ENCODE peak calls at places on chromosomes 11 and 22, in four cellular contexts. W is progenitor cell of endocrine pancreas, G is neural progenitor cell, J is neural crest cell. U is an unnamed sample.

GRCh38 chr11:115132829-115133228 is 371.4 kb downstream of the CADM1 start:
- DNase-seq in W (no peak), G (no peak), J (no peak), U (no peak)

GRCh38 chr11:125110996-125111340 is 458 bp downstream of the TMEM218 start:
- DNase-seq in W (no peak), G (no peak), J (no peak), U (no peak)

GRCh38 chr22:33006220-33006954 is 51.8 kb downstream of the SYN3 start:
- DNase-seq in W (no peak), G (no peak), J (no peak), U (no peak)

GRCh38 chr11:128171496-128171895 is 415.9 kb downstream of the ETS1 start:
- DNase-seq in W (no peak), G (no peak), J (no peak), U (no peak)

GRCh38 chr11:76152741-76153608 is 53.3 kb downstream of the WNT11 start:
- DNase-seq in W (no peak), G (peak), J (no peak), U (no peak)

GRCh38 chr11:13287681-13288080 is 10.1 kb downstream of the BMAL1 start:
- DNase-seq in W (no peak), G (no peak), J (no peak), U (no peak)

GRCh38 chr11:62390727-62391126 is 28.1 kb upstream of the SCGB1A1 start:
- DNase-seq in W (no peak), G (no peak), J (no peak), U (no peak)

GRCh38 chr11:124873980-124874379 is 8.7 kb downstream of the ROBO3 start:
- DNase-seq in W (no peak), G (no peak), J (no peak), U (no peak)

GRCh38 chr11:128669491-128669890 is 24.4 kb upstream of the FLI1 start:
- DNase-seq in W (no peak), G (no peak), J (no peak), U (no peak)

GRCh38 chr22:35540600-35541253 is at the start of gene RASD2:
- DNase-seq in W (peak), G (peak), J (no peak), U (peak)

GRCh38 chr22:42180349-42180842 is 49.8 kb upstream of the CYP2D6 start:
- DNase-seq in W (no peak), G (no peak), J (no peak), U (no peak)

GRCh38 chr22:44436656-44437492 is 61.2 kb downstream of the RTL6 start:
- DNase-seq in W (no peak), G (no peak), J (no peak), U (no peak)

GRCh38 chr11:61494341-61495038 is 14.1 kb upstream of the LRRC10B start:
- DNase-seq in W (no peak), G (no peak), J (no peak), U (no peak)

GRCh38 chr22:31838917-31839316 is 85.1 kb downstream of the DEPDC5 start:
- DNase-seq in W (no peak), G (no peak), J (no peak), U (no peak)

GRCh38 chr22:31830721-31831070 is 76.9 kb downstream of the DEPDC5 start:
- DNase-seq in W (no peak), G (no peak), J (no peak), U (no peak)

GRCh38 chr22:31836010-31836409 is 82.2 kb downstream of the DEPDC5 start:
- DNase-seq in W (no peak), G (peak), J (no peak), U (no peak)

GRCh38 chr22:31829505-31829904 is 75.7 kb downstream of the DEPDC5 start:
- DNase-seq in W (no peak), G (no peak), J (no peak), U (no peak)

GRCh38 chr22:31833930-31834329 is 80.1 kb downstream of the DEPDC5 start:
- DNase-seq in W (no peak), G (no peak), J (no peak), U (no peak)
- TF ChIP-seq CTCF in W (no peak), G (no peak), J (no peak), U (no peak)

GRCh38 chr22:39214006-39214382 is 30.8 kb downstream of the PDGFB start:
- DNase-seq in W (no peak), G (no peak), J (no peak), U (no peak)

GRCh38 chr22:39214383-39215069 is 30.3 kb downstream of the PDGFB start:
- DNase-seq in W (no peak), G (peak), J (no peak), U (no peak)

GRCh38 chr22:39215070-39215396 is 29.7 kb downstream of the PDGFB start:
- DNase-seq in W (no peak), G (no peak), J (no peak), U (no peak)

GRCh38 chr22:39215430-39216142 is 29.2 kb downstream of the PDGFB start:
- DNase-seq in W (no peak), G (peak), J (no peak), U (no peak)

GRCh38 chr22:39212721-39213376 is 31.9 kb downstream of the PDGFB start:
- DNase-seq in W (no peak), G (peak), J (no peak), U (no peak)
- TF ChIP-seq CTCF in W (no peak), G (peak), J (no peak), U (no peak)

GRCh38 chr11:68646832-68647231 is 37.5 kb upstream of the GAL start:
- DNase-seq in W (no peak), G (no peak), J (no peak), U (no peak)

GRCh38 chr11:68641880-68642279 is 42.5 kb upstream of the GAL start:
- DNase-seq in W (no peak), G (no peak), J (no peak), U (no peak)

GRCh38 chr11:68643576-68643975 is 40.8 kb upstream of the GAL start:
- DNase-seq in W (no peak), G (no peak), J (no peak), U (no peak)
- TF ChIP-seq CTCF in W (no peak), G (no peak), J (no peak), U (no peak)

GRCh38 chr22:46322711-46323110 is 12.8 kb upstream of the TRMU start:
- DNase-seq in W (no peak), G (no peak), J (no peak), U (no peak)
- TF ChIP-seq CTCF in W (no peak), G (no peak), J (no peak), U (no peak)

GRCh38 chr11:116654526-116654925 is 118.3 kb downstream of the BUD13 start:
- DNase-seq in W (no peak), G (no peak), J (no peak), U (no peak)
- TF ChIP-seq CTCF in W (no peak), G (no peak), J (no peak), U (no peak)

GRCh38 chr11:65352783-65353182 is 1.8 kb upstream of the TIGD3 start:
- DNase-seq in W (no peak), G (no peak), J (no peak), U (no peak)
- TF ChIP-seq CTCF in W (peak), G (peak), J (peak), U (no peak)